ENCODE peak calls at places on chromosomes 2 and 18, in eight cellular contexts. F is astrocyte of the spinal cord, B is MM.1S, L is tibial nerve, D is hepatocyte, A is cardiac fibroblast, N is BE2C, J is NB4. H is an unnamed sample.
A peak's percentile ranks its signal among the peaks of the same experiment; 100 is the strongest.

GRCh38 chr2:70552501-70553333 is 909 bp downstream of the TGFA start:
- DNase-seq in D (no peak), N (no peak), J (peak; percentile 76), A (no peak), B (peak; percentile 24), F (no peak), L (no peak), H (peak; percentile 36)

GRCh38 chr2:108587621-108588020 is 53.4 kb downstream of the LIMS1 start:
- DNase-seq in D (peak; percentile 42), L (no peak), N (no peak), A (peak; percentile 76), B (no peak), J (no peak), F (peak; percentile 88), H (no peak)

GRCh38 chr2:190974629-190975361 is 39.2 kb downstream of the STAT1 start:
- DNase-seq in J (no peak), F (no peak), N (peak; percentile 28), A (no peak), L (no peak), B (no peak), D (no peak), H (no peak)

GRCh38 chr2:144102386-144102785 is 417.5 kb downstream of the ZEB2 start:
- DNase-seq in N (no peak), A (no peak), F (no peak), B (no peak), D (no peak), L (no peak), J (no peak), H (no peak)

GRCh38 chr18:13910986-13911385 is 4.3 kb downstream of the MC2R start:
- DNase-seq in A (no peak), B (no peak), D (no peak), N (no peak), F (no peak), L (no peak), J (no peak), H (no peak)

GRCh38 chr2:46564811-46565241 is 85.5 kb downstream of the TMEM247 start:
- DNase-seq in B (no peak), F (no peak), J (no peak), L (no peak), D (no peak), A (no peak), N (no peak), H (no peak)

GRCh38 chr2:98702127-98702802 is 28.7 kb downstream of the MGAT4A start:
- DNase-seq in N (no peak), F (no peak), D (peak; percentile 73), B (no peak), J (no peak), A (no peak), L (no peak), H (peak; percentile 16)

GRCh38 chr18:71287268-71287667 is 998.4 kb downstream of the SOCS6 start:
- DNase-seq in D (no peak), A (no peak), N (no peak), B (no peak), J (no peak), L (no peak), F (no peak), H (no peak)

GRCh38 chr2:25041307-25041927 is 459 bp upstream of the EFR3B start:
- DNase-seq in N (peak; percentile 70), L (peak; percentile 16), D (peak; percentile 84), B (peak; percentile 49), F (peak; percentile 32), A (peak; percentile 39), J (no peak), H (peak; percentile 67)

GRCh38 chr2:147649963-147650362 is 194.9 kb upstream of the ACVR2A start:
- DNase-seq in D (no peak), J (no peak), L (no peak), B (no peak), N (no peak), F (no peak), A (no peak), H (no peak)

GRCh38 chr18:66136039-66136438 is 385.2 kb downstream of the CDH7 start:
- DNase-seq in D (no peak), J (no peak), A (no peak), L (no peak), N (no peak), B (no peak), F (peak; percentile 19), H (no peak)

GRCh38 chr2:122029945-122030344 is 274.5 kb downstream of the TSN start:
- DNase-seq in J (no peak), F (no peak), D (no peak), A (no peak), L (no peak), N (no peak), B (no peak), H (no peak)

GRCh38 chr2:53177342-53177741 is 590.3 kb upstream of the CHAC2 start:
- DNase-seq in F (no peak), D (no peak), B (no peak), N (no peak), L (no peak), J (no peak), A (no peak), H (no peak)

GRCh38 chr2:128408349-128409305 is 90.0 kb upstream of the HS6ST1 start:
- DNase-seq in A (peak; percentile 84), D (no peak), B (no peak), N (no peak), L (no peak), J (peak; percentile 77), F (peak; percentile 63), H (no peak)

GRCh38 chr2:203973676-203974075 is 37.1 kb downstream of the ICOS start:
- DNase-seq in A (no peak), D (no peak), F (no peak), L (no peak), J (no peak), N (no peak), B (no peak), H (no peak)

GRCh38 chr18:33183136-33183535 is 257.4 kb downstream of the CCDC178 start:
- DNase-seq in B (no peak), F (no peak), D (no peak), A (no peak), J (no peak), L (no peak), N (no peak), H (no peak)

GRCh38 chr2:237695201-237695780 is 67.9 kb downstream of the LRRFIP1 start:
- DNase-seq in J (peak; percentile 90), A (peak; percentile 76), F (peak; percentile 90), D (peak; percentile 40), L (no peak), N (no peak), B (peak; percentile 84), H (no peak)

DNA sequence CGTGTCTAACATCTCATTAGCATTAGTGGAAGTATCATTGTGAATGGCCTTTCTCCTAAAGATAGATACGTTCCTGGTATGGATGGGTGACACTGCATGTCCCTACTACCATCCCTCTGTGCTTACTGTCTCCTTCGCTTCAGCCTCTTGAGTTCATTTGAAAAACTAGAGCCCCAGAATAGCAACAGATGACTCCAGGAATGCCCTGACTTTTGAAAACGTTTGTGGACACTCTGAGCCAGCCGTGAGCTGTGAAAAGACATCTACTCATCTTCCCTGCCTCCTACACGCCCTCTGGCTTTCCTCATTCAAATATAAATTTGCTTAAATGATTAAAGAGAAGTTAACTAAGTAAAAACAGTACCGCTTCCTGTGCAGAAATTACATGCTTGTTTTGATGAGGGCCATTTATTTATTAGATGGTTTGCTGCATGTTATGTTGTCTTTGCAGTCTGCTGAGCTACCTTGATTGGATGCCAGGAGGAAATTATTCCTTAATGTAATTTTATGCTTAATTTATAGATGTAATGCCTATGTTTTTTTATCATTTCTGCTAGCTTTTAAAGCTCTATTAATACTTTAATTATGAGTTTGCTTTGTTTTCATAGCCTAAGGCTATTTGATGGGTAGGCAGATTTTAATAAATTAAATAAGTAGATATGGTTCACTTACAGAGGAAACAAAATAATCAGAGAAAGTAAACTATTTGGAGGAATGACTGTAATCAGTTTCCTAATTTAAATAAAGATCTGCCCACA is 32.1 kb upstream of the MYO3B start:
- DNase-seq in F (no peak), A (no peak), L (no peak), J (no peak), D (no peak), B (no peak), N (peak; percentile 31), H (no peak)
- TF ChIP-seq CTCF in F (no peak), A (no peak), L (no peak), J (no peak), D (no peak), B (no peak), N (no peak), H (no peak)

GRCh38 chr2:37189452-37190153 is 1.1 kb upstream of the SULT6B1 start:
- DNase-seq in D (peak; percentile 70), J (peak; percentile 98), F (peak; percentile 90), N (no peak), A (peak; percentile 79), B (no peak), L (no peak), H (no peak)
- TF ChIP-seq CTCF in D (no peak), J (peak; percentile 10), F (no peak), N (peak; percentile 2), A (no peak), B (no peak), L (no peak), H (no peak)

DNA sequence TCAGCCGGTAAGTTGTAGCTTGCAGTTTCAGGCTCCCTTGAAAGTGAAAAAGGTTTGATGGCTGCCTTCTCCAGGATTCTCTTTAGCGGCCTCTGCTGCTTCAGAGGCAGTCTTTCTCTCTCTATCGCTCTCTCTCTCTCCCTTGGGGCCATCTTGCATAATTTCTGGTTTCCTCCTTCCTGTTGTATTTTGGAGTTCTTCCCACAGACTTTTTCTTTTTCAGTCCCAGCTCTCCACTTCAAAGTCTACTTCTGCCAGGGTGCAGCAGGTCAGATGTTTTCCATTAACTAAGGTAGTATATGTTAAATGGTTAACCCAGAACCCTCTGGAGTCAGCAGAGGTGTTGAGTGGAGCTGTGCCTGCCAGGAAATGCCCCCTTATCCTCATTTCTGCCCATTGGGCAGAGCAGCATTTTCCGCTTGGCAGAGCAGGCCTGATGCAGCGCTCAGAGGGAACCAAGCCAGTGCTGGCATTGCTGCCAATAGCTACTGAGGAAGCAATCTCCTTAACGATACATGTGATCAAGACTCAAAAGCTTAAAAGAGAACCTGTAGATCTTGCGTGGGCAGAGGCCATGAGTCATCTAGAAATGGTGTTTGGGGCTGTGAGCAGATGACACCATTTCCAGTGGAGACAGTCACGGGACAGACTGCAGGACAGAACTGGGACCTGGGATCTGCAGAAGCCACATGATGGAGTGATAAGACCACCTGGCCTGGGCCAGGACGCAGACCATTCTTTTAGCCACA is 20.8 kb downstream of the DBI start:
- DNase-seq in A (peak; percentile 92), D (peak; percentile 34), J (peak; percentile 94), L (peak; percentile 44), N (no peak), F (peak; percentile 69), B (peak; percentile 54), H (no peak)
- TF ChIP-seq CTCF in A (peak; percentile 22), D (peak; percentile 32), J (peak; percentile 48), L (no peak), N (peak; percentile 17), F (peak; percentile 40), B (peak; percentile 37), H (no peak)

DNA sequence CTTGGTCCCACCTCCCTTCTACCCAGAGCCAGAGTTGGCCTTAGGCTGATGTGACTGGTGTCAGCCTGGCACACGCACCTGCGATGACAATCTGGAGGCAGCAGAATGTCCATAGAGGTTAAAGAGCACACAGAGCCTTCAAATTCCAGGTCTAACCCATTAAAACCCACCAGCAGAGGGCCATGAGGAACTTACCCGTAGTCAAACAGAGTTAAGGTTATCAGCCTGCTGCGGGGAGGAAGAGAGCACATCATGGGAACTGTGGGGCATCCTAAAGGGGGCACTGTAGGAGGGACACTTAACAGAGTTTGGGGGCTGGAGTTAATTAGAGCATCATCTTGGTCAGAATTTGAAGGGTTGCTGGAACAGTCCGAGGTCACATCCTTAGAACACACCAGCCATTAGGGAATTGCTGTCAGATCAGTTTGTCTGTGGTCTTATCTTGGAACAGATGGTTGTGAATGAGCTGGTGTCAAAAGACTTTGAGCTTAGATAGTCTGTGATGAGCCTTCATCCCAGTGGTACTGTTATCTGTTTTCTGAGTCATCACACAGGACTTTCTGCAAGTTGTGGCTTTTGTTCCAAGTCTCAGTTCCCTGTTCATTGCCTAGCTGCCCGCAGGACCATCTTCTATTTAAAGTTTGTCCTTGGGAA is 248.6 kb downstream of the LOXHD1 start:
- DNase-seq in F (no peak), N (no peak), B (no peak), D (no peak), J (peak; percentile 37), A (no peak), L (no peak), H (no peak)
- TF ChIP-seq CTCF in F (no peak), N (peak; percentile 38), B (no peak), D (peak; percentile 25), J (peak; percentile 28), A (no peak), L (no peak), H (peak; percentile 29)

H was measured in glutamatergic neuron.